ENCODE peak calls at places on chromosome 12, in four cellular contexts. V, W, U and Q are unnamed samples.

GRCh38 chr12:85698937-85699336 is 137.3 kb downstream of the RASSF9 start:
- DNase-seq in V (no peak), W (no peak), U (no peak), Q (no peak)

GRCh38 chr12:91965781-91966180 is 179.9 kb downstream of the BTG1 start:
- DNase-seq in V (no peak), W (no peak), U (no peak), Q (no peak)

GRCh38 chr12:50110762-50111416 is 1.1 kb upstream of the COX14 start:
- DNase-seq in V (no peak), W (peak; percentile 53), U (peak; percentile 32), Q (peak; percentile 77)

GRCh38 chr12:71010143-71010479 is 89.6 kb upstream of the PTPRR start:
- DNase-seq in V (no peak), W (no peak), U (no peak), Q (no peak)

GRCh38 chr12:7161327-7161726 is 28.2 kb upstream of the PEX5 start:
- DNase-seq in V (no peak), W (no peak), U (no peak), Q (no peak)

GRCh38 chr12:116130431-116130830 is 147.1 kb downstream of the MED13L start:
- DNase-seq in V (no peak), W (no peak), U (no peak), Q (no peak)

GRCh38 chr12:13144266-13144828 is 40.9 kb upstream of the GSG1 start:
- DNase-seq in V (no peak), W (no peak), U (no peak), Q (no peak)

GRCh38 chr12:27583057-27583797 is 59.2 kb downstream of the PPFIBP1 start:
- DNase-seq in V (no peak), W (no peak), U (no peak), Q (no peak)

GRCh38 chr12:24979971-24980730 is 31.2 kb upstream of the BCAT1 start:
- DNase-seq in V (no peak), W (no peak), U (no peak), Q (peak; percentile 6)

GRCh38 chr12:108826115-108826806 is 31.1 kb downstream of the SSH1 start:
- DNase-seq in V (no peak), W (no peak), U (no peak), Q (no peak)

GRCh38 chr12:100797786-100798580 is 3.4 kb downstream of the ANO4 start:
- DNase-seq in V (no peak), W (no peak), U (no peak), Q (no peak)

GRCh38 chr12:49017764-49018281 is 753 bp downstream of the PRKAG1 start:
- DNase-seq in V (no peak), W (no peak), U (peak; percentile 46), Q (peak; percentile 38)

GRCh38 chr12:80107221-80107620 is 7.9 kb downstream of the OTOGL start:
- DNase-seq in V (no peak), W (no peak), U (no peak), Q (no peak)

GRCh38 chr12:64203775-64204174 is 18.3 kb downstream of the KICS2 start:
- DNase-seq in V (no peak), W (no peak), U (no peak), Q (no peak)

GRCh38 chr12:121668750-121669524 is 517 bp downstream of the MORN3 start:
- DNase-seq in V (no peak), W (peak; percentile 83), U (peak; percentile 43), Q (peak; percentile 28)

GRCh38 chr12:20127401-20127800 is 240.9 kb upstream of the PDE3A start:
- DNase-seq in V (no peak), W (no peak), U (no peak), Q (no peak)

GRCh38 chr12:59632408-59632807 is 36.6 kb downstream of the SLC16A7 start:
- DNase-seq in V (no peak), W (no peak), U (no peak), Q (no peak)

GRCh38 chr12:101927042-101927441 is 49.7 kb downstream of the DRAM1 start:
- DNase-seq in V (no peak), W (no peak), U (no peak), Q (no peak)

GRCh38 chr12:12587878-12588277 is 23.8 kb upstream of the CREBL2 start:
- DNase-seq in V (no peak), W (no peak), U (no peak), Q (no peak)

GRCh38 chr12:91529829-91530228 is 347.2 kb upstream of the DCN start:
- DNase-seq in V (no peak), W (no peak), U (no peak), Q (no peak)

GRCh38 chr12:127650626-127651025 is 616.3 kb upstream of the TMEM132C start:
- DNase-seq in V (no peak), W (no peak), U (no peak), Q (no peak)
- TF ChIP-seq ELF4 in V (no peak), W (no peak), U (no peak), Q (no peak)

DNA sequence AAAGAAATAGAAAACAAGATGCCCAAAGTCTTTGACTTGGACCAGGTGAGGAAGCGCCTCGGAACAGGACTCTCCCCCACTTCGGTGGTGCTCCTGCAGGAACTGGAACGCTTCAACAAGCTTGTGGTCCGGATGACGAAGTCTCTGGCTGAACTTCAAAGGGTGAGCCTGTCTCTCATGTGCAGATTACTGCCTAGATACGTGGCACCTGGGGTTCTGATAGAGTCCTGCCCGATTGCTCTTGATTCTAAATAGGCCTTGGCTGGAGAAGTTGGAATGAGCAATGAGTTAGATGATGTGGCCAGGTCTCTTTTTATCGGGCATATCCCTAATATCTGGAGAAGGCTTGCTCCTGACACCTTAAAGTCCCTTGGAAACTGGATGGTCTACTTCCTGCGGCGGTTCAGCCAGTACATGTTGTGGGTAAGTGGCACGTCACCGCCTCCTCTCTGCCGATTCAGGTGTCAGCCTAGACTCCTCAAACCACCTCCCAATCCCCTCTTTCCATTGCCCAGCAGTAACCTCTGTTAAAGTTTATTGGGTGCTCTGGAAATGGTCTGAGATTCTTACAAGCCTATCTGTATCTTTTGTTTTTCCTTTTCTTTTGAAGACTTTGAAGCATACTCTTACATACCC is 40.8 kb downstream of the CCDC92 start:
- DNase-seq in V (no peak), W (no peak), U (no peak), Q (no peak)
- TF ChIP-seq ELF4 in V (no peak), W (no peak), U (no peak), Q (no peak)

GRCh38 chr12:38850463-38850862 is 54.9 kb downstream of the CPNE8 start:
- DNase-seq in V (no peak), W (no peak), U (no peak), Q (no peak)
- TF ChIP-seq ELF4 in V (no peak), W (no peak), U (no peak), Q (no peak)

GRCh38 chr12:9820281-9820930 is 6.9 kb upstream of the KLRF1 start:
- DNase-seq in V (no peak), W (no peak), U (no peak), Q (no peak)
- TF ChIP-seq ELF4 in V (no peak), W (no peak), U (no peak), Q (no peak)

GRCh38 chr12:132530851-132531250 is 40.9 kb downstream of the FBRSL1 start:
- DNase-seq in V (no peak), W (no peak), U (no peak), Q (no peak)

GRCh38 chr12:132530451-132530850 is 40.5 kb downstream of the FBRSL1 start:
- DNase-seq in V (no peak), W (no peak), U (no peak), Q (no peak)

GRCh38 chr12:132528564-132529106 is 38.7 kb downstream of the FBRSL1 start:
- DNase-seq in V (no peak), W (no peak), U (no peak), Q (no peak)

GRCh38 chr12:132529156-132529839 is 39.3 kb downstream of the FBRSL1 start:
- DNase-seq in V (no peak), W (no peak), U (no peak), Q (no peak)

DNA sequence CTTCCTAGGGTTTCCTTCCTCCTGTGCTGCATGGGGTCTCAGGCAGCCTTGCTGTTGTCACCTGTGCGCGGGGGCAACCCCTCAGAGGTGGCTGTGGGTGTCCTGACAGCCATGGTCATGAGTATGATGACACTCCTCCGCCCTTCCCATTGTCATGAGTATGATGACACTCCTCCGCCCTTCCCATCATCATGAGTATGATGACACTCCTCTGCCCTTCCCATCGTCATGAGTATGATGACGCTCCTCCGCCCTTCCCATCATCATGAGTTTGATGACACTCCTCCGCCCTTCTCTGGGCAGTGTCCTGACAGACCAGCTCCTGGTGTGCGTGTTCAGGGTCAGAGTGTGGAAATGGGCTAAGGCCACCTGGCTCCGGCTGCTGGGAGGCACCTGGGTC is 39.9 kb downstream of the FBRSL1 start:
- DNase-seq in V (no peak), W (no peak), U (no peak), Q (no peak)
- TF ChIP-seq ELF4 in V (no peak), W (no peak), U (no peak), Q (no peak)

GRCh38 chr12:45244561-45245348 is 28.9 kb downstream of the ANO6 start:
- DNase-seq in V (no peak), W (no peak), U (no peak), Q (no peak)
- TF ChIP-seq ELF4 in V (no peak), W (no peak), U (no peak), Q (no peak)

GRCh38 chr12:112905451-112906089 is 1.2 kb upstream of the OAS1 start:
- DNase-seq in V (no peak), W (no peak), U (no peak), Q (no peak)
- TF ChIP-seq ELF4 in V (no peak), W (no peak), U (no peak), Q (no peak)

DNA sequence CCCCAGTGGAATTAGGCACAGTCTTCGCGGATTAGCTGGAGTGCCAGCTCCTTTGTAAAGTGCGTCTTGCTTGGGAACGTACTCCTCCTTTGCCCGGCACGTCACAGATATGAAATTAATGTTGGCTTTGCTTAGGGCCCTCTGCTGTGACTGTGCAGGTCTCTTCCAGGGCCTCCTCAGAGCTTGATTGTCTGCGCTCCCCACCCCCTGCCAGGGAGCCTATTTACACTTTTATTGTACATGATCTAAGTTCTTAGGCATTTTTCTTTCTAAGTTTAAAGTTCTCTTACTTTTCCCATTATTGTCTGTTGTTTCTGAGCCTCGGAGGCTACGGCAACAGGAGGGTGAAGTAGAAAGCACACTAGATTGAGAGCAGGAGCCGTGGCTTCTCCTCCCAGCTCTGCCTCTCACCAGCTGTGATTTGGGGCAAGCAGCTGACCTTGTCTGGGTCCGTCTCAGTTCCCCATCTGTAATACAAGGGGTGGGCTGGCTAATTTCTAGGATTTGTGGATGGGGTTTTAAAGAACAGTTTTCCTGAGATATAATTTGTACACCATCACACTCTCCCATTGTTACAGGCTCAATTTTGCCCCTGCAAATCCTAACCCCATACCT is 81.8 kb downstream of the TSPAN9 start:
- DNase-seq in V (no peak), W (no peak), U (no peak), Q (no peak)
- TF ChIP-seq ELF4 in V (no peak), W (no peak), U (no peak), Q (no peak)